ENCODE peak calls at places on chromosomes 3 and 15, in six cellular contexts. E is ascending aorta, V is IMR-90, Q is A549, D is HCT116, J is heart right ventricle. W is an unnamed sample.
A peak's percentile ranks its signal among the peaks of the same experiment; 100 is the strongest.

GRCh38 chr15:57306944-57307411 is 69.3 kb upstream of the CGNL1 start:
- DNase-seq in V (no peak), E (peak; percentile 61), Q (no peak), J (no peak), D (no peak), W (no peak)

GRCh38 chr15:66946578-66947164 is 118.7 kb upstream of the SMAD3 start:
- DNase-seq in J (peak; percentile 60), E (peak; percentile 88), Q (peak; percentile 92), V (peak; percentile 70), D (peak; percentile 49), W (peak; percentile 86)

GRCh38 chr3:37221407-37221806 is 47.0 kb upstream of the LRRFIP2 start:
- DNase-seq in Q (peak; percentile 95), D (peak; percentile 80), V (peak; percentile 88), E (peak; percentile 4), J (no peak), W (no peak)

GRCh38 chr15:78037779-78038305 is 39.7 kb downstream of the TBC1D2B start:
- DNase-seq in V (no peak), Q (no peak), E (peak; percentile 56), D (no peak), J (no peak), W (no peak)

GRCh38 chr15:98842192-98842972 is 165.2 kb downstream of the PGPEP1L start:
- DNase-seq in E (no peak), J (no peak), Q (no peak), V (peak; percentile 73), D (no peak), W (no peak)

GRCh38 chr3:153704115-153704514 is 417.1 kb upstream of the ARHGEF26 start:
- DNase-seq in E (no peak), D (no peak), V (no peak), Q (no peak), J (no peak), W (no peak)

GRCh38 chr3:196662711-196663571 is 23.4 kb downstream of the NRROS start:
- DNase-seq in E (no peak), V (peak; percentile 41), Q (no peak), J (no peak), D (no peak), W (no peak)

GRCh38 chr15:39028069-39028468 is 463.5 kb upstream of the RASGRP1 start:
- DNase-seq in D (no peak), Q (peak; percentile 2), J (no peak), V (peak; percentile 78), E (peak; percentile 65), W (no peak)

GRCh38 chr15:84023636-84024035 is 211.9 kb upstream of the GOLGA6L4 start:
- DNase-seq in Q (peak; percentile 29), D (peak; percentile 28), V (peak; percentile 45), J (peak; percentile 24), E (no peak), W (no peak)

GRCh38 chr15:56042031-56042430 is 48.6 kb upstream of the NEDD4 start:
- DNase-seq in V (peak; percentile 29), J (no peak), D (no peak), Q (no peak), E (no peak), W (no peak)

GRCh38 chr15:47987908-47988532 is 132.8 kb upstream of the SLC24A5 start:
- DNase-seq in J (peak; percentile 47), V (peak; percentile 70), Q (peak; percentile 4), E (no peak), D (peak; percentile 0), W (no peak)

GRCh38 chr15:78415284-78415683 is 22.7 kb upstream of the IREB2 start:
- DNase-seq in D (peak; percentile 28), V (no peak), E (no peak), J (no peak), Q (peak; percentile 47), W (no peak)

GRCh38 chr3:193948459-193948858 is 187.5 kb upstream of the HES1 start:
- DNase-seq in V (no peak), D (no peak), J (no peak), Q (no peak), E (no peak), W (no peak)

GRCh38 chr3:183266454-183266853 is 13.4 kb downstream of the B3GNT5 start:
- DNase-seq in Q (no peak), J (no peak), E (no peak), D (no peak), V (no peak), W (no peak)

GRCh38 chr15:37106490-37107001 is 6.2 kb upstream of the MEIS2 start:
- DNase-seq in V (peak; percentile 24), Q (no peak), J (peak; percentile 63), E (no peak), D (no peak), W (no peak)

GRCh38 chr15:74445816-74446763 is 12.3 kb upstream of the SEMA7A start:
- DNase-seq in D (no peak), Q (no peak), V (no peak), J (no peak), E (no peak), W (no peak)

GRCh38 chr15:77029166-77030041 is 34.5 kb downstream of the PSTPIP1 start:
- DNase-seq in V (no peak), E (peak; percentile 53), D (no peak), Q (no peak), J (no peak), W (peak; percentile 27)

GRCh38 chr3:40313975-40314860 is 4.7 kb downstream of the EIF1B start:
- DNase-seq in J (no peak), Q (no peak), V (no peak), D (no peak), E (no peak), W (no peak)

GRCh38 chr3:64098686-64099085 is 75.4 kb upstream of the PSMD6 start:
- DNase-seq in D (no peak), J (no peak), V (no peak), E (no peak), Q (no peak), W (no peak)

GRCh38 chr3:185658504-185658912 is 72.4 kb downstream of the SENP2 start:
- DNase-seq in J (no peak), D (no peak), Q (peak; percentile 13), V (peak; percentile 99), E (peak; percentile 95), W (no peak)

GRCh38 chr3:31103623-31104180 is 209.2 kb upstream of the GADL1 start:
- DNase-seq in D (no peak), Q (no peak), V (no peak), E (no peak), J (no peak), W (no peak)

GRCh38 chr15:87672309-87672897 is 584.1 kb downstream of the NTRK3 start:
- DNase-seq in V (peak; percentile 41), J (peak; percentile 23), Q (peak; percentile 28), D (no peak), E (no peak), W (no peak)

GRCh38 chr15:96316953-96317629 is 13.4 kb upstream of the NR2F2 start:
- DNase-seq in D (no peak), E (no peak), V (no peak), J (no peak), Q (no peak), W (no peak)

GRCh38 chr3:148074916-148075315 is 622.8 kb upstream of the AGTR1 start:
- DNase-seq in V (no peak), D (no peak), J (no peak), Q (no peak), E (no peak), W (no peak)

GRCh38 chr3:148077318-148077923 is 620.3 kb upstream of the AGTR1 start:
- DNase-seq in V (peak; percentile 28), J (no peak), Q (peak; percentile 11), E (no peak), D (peak; percentile 26), W (no peak)

GRCh38 chr3:148077951-148078350 is 619.8 kb upstream of the AGTR1 start:
- DNase-seq in V (no peak), E (no peak), Q (no peak), D (no peak), J (no peak), W (no peak)

GRCh38 chr3:148075829-148076716 is 621.6 kb upstream of the AGTR1 start:
- DNase-seq in E (no peak), Q (peak; percentile 6), D (peak; percentile 38), J (no peak), V (peak; percentile 59), W (no peak)

GRCh38 chr3:148074057-148074456 is 623.6 kb upstream of the AGTR1 start:
- DNase-seq in V (no peak), D (no peak), E (no peak), J (no peak), Q (no peak), W (no peak)
- H3K4me3 ChIP-seq in V (no peak overlapping the region), D (no peak overlapping the region), E (no peak overlapping the region), J (no peak overlapping the region), Q (no peak overlapping the region), W (no peak overlapping the region)

DNA sequence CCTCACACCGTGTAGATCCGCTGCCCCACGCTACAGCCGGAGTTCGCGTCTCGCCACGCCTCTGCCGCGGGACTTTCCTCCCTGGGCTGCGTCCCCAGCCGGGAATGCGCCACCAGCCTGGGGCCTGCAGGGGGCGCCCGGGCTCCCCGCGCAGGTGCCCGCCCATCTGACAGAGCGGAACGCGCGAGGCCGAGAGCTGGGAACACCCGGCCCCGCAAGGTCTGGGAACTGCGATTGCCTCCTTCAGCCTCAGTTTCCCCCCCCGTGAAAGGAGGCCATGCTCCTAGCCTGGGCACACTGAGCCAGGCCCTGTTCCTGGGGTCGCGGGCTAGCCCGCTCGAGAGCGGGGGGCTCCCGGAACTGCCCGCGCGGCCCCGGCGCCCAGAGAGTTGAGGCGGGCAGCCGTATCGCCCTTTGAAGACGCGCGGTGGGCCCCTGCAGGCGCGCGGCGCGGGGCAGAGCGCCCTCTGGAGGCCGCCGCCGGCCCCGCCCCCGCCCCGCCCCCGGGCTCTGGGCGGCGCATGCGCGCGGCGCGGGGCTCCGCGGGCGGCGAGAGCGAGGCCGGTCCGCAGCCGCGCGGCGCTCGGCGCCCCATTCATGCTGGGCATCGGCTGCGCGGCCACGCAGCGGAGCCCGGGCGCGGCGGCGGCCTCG is at the start of gene PLXNA1:
- DNase-seq in D (peak; percentile 64), V (peak; percentile 66), E (peak; percentile 91), Q (peak; percentile 66), J (peak; percentile 71), W (peak; percentile 86)
- H3K27ac ChIP-seq in D (peak within 1 kb of the TSS; percentile 67), V (peak within 1 kb of the TSS; percentile 72), E (peak within 1 kb of the TSS; percentile 84), Q (peak within 1 kb of the TSS; percentile 97), J (peak within 1 kb of the TSS; percentile 81), W (peak within 1 kb of the TSS; percentile 77)

GRCh38 chr3:109532257-109533216 is 195.2 kb upstream of the DPPA4 start:
- DNase-seq in D (peak; percentile 72), V (peak; percentile 83), E (peak; percentile 67), Q (no peak), J (no peak), W (no peak)
- TF ChIP-seq CTCF in D (peak; percentile 69), V (peak; percentile 72), E (peak; percentile 27), Q (peak; percentile 64), J (peak; percentile 26), W (no peak)

DNA sequence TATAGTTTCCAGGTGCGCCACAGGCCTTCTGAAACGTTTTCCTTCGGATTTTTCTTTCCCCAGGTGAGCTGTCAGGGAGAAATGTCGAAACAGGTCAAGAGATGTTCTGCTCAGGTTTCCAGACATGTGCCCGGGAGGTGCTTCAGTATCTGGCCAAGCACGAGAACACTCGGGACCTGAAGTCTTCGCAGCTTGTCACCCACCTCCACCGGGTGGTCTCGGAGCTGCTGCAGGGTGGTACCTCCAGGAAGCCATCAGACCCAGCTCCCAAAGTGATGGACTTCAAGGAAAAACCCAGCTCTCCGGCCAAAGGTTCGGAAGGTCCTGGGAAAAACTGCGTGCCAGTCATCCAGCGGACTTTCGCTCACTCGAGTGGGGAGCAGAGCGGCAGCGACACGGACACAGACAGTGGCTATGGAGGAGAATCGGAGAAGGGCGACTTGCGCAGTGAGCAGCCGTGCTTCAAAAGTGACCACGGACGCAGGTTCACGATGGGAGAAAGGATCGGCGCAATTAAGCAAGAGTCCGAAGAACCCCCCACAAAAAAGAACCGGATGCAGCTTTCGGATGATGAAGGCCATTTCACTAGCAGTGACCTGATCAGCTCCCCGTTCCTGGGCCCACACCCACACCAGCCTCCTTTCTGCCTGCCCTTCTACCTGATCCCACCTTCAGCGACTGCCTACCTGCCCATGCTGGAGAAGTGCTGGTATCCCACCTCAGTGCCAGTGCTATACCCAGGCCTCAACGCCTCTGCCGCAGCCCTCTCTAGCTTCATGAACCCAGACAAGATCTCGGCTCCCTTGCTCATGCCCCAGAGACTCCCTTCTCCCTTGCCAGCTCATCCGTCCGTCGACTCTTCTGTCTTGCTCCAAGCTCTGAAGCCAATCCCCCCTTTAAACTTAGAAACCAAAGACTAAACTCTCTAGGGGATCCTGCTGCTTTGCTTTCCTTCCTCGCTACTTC is 3.8 kb downstream of the BHLHE40 start:
- DNase-seq in J (peak; percentile 21), D (no peak), Q (no peak), V (peak; percentile 33), E (no peak), W (no peak)
- H3K4me3 ChIP-seq in J (peak overlapping the region; percentile 96), D (peak overlapping the region; percentile 13), Q (peak overlapping the region; percentile 88), V (peak overlapping the region; percentile 12), E (peak overlapping the region; percentile 45), W (peak overlapping the region; percentile 99)

W was measured in left lung.